ENCODE peak calls at places on chromosomes 1 and 21, in seven cellular contexts. Y is heart left ventricle; O is left lung; A is CD8-positive, alpha-beta T cell; E is astrocyte of the cerebellum; V is pancreas; K is ovary. M is an unnamed sample.

GRCh38 chr1:204104331-204105222 is 31.7 kb downstream of the SOX13 start:
- DNase-seq in Y (peak; percentile 38), O (no peak), A (no peak), E (no peak), V (no peak), K (no peak), M (no peak)

GRCh38 chr1:185825556-185825955 is 91.4 kb downstream of the HMCN1 start:
- DNase-seq in Y (no peak), O (no peak), A (no peak), E (peak; percentile 76), V (no peak), K (no peak), M (peak; percentile 29)

GRCh38 chr21:29360799-29361765 is 62.4 kb downstream of the BACH1 start:
- DNase-seq in Y (no peak), O (no peak), A (no peak), E (no peak), V (no peak), K (no peak), M (no peak)

GRCh38 chr1:174572771-174573170 is 125.0 kb downstream of the GPR52 start:
- DNase-seq in Y (no peak), O (no peak), A (no peak), E (no peak), V (no peak), K (no peak), M (peak; percentile 68)

GRCh38 chr1:247332215-247332900 is 691 bp upstream of the ZNF496 start:
- DNase-seq in Y (peak; percentile 62), O (peak; percentile 90), A (peak; percentile 56), E (no peak), V (peak; percentile 62), K (peak; percentile 78), M (peak; percentile 44)

GRCh38 chr21:35048183-35048601 is 910 bp downstream of the RUNX1 start:
- DNase-seq in Y (no peak), O (peak; percentile 84), A (peak; percentile 34), E (no peak), V (no peak), K (no peak), M (no peak)

GRCh38 chr21:22927469-22927868 is 1929.3 kb downstream of the NCAM2 start:
- DNase-seq in Y (no peak), O (no peak), A (no peak), E (no peak), V (no peak), K (no peak), M (no peak)

GRCh38 chr1:170805957-170806662 is 129.2 kb upstream of the MROH9 start:
- DNase-seq in Y (no peak), O (no peak), A (no peak), E (no peak), V (peak; percentile 16), K (no peak), M (no peak)

GRCh38 chr1:216750031-216750627 is 26.9 kb upstream of the ESRRG start:
- DNase-seq in Y (peak; percentile 15), O (no peak), A (no peak), E (peak; percentile 55), V (no peak), K (no peak), M (peak; percentile 51)

GRCh38 chr1:24643362-24644346 is 552 bp downstream of the SRRM1 start:
- DNase-seq in Y (no peak), O (peak; percentile 92), A (no peak), E (no peak), V (no peak), K (no peak), M (no peak)

GRCh38 chr1:9776685-9777084 is 47.1 kb downstream of the CLSTN1 start:
- DNase-seq in Y (no peak), O (no peak), A (no peak), E (no peak), V (no peak), K (no peak), M (no peak)

GRCh38 chr21:33588485-33589335 is at the start of gene DONSON:
- DNase-seq in Y (peak; percentile 90), O (peak; percentile 98), A (peak; percentile 87), E (peak; percentile 38), V (peak; percentile 93), K (peak; percentile 92), M (peak; percentile 72)

GRCh38 chr1:153734380-153735089 is 6.7 kb downstream of the INTS3 start:
- DNase-seq in Y (no peak), O (no peak), A (no peak), E (no peak), V (no peak), K (no peak), M (no peak)

GRCh38 chr1:79290927-79291474 is 284.5 kb upstream of the ADGRL4 start:
- DNase-seq in Y (no peak), O (no peak), A (no peak), E (no peak), V (no peak), K (no peak), M (no peak)

GRCh38 chr1:14549897-14550635 is 48.4 kb upstream of the KAZN start:
- DNase-seq in Y (no peak), O (no peak), A (no peak), E (no peak), V (no peak), K (no peak), M (no peak)

GRCh38 chr1:42142894-42143675 is 10.1 kb upstream of the GUCA2B start:
- DNase-seq in Y (no peak), O (no peak), A (no peak), E (no peak), V (no peak), K (no peak), M (peak; percentile 6)

GRCh38 chr1:174337000-174337681 is 110.6 kb upstream of the GPR52 start:
- DNase-seq in Y (no peak), O (no peak), A (no peak), E (no peak), V (no peak), K (no peak), M (no peak)

GRCh38 chr1:7460807-7461206 is 310.3 kb upstream of the VAMP3 start:
- DNase-seq in Y (no peak), O (peak; percentile 46), A (no peak), E (no peak), V (no peak), K (no peak), M (no peak)

GRCh38 chr1:216596298-216596947 is 126.8 kb downstream of the ESRRG start:
- DNase-seq in Y (no peak), O (no peak), A (no peak), E (no peak), V (no peak), K (no peak), M (peak; percentile 1)

GRCh38 chr21:29342394-29342957 is 43.8 kb downstream of the BACH1 start:
- DNase-seq in Y (peak; percentile 63), O (no peak), A (no peak), E (peak; percentile 91), V (peak; percentile 33), K (no peak), M (peak; percentile 100)

GRCh38 chr1:26696191-26696644 is 403 bp downstream of the ARID1A start:
- DNase-seq in Y (no peak), O (peak; percentile 88), A (no peak), E (no peak), V (peak; percentile 68), K (peak; percentile 68), M (no peak)

GRCh38 chr1:78038071-78038470 is 7.7 kb upstream of the GIPC2 start:
- DNase-seq in Y (no peak), O (no peak), A (no peak), E (peak; percentile 8), V (no peak), K (no peak), M (peak; percentile 65)

DNA sequence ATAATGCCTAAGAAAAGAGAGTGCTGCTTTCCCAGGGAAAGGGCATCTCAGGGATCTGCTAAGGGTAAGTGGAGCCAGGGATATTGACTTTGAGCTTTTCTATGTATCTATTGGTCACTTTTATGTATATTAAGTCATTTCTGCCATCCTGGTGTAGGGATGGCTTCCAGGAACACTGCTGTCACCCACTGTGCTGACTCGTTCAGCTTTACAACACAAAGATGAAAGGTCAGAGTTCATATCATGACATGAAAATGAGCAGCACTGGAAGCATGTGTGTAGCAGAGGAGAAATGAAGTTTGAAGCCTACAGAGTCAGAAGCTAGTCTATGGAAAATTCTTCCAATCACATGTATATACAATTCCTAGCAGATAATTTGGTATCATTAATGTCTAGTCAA is 37.1 kb upstream of the RGS8 start:
- DNase-seq in Y (no peak), O (no peak), A (no peak), E (no peak), V (no peak), K (no peak), M (no peak)
- TF ChIP-seq CTCF in Y (no peak), O (no peak), A (no peak), E (no peak), V (no peak), K (no peak), M (no peak)

GRCh38 chr1:112536561-112536960 is 27.8 kb downstream of the WNT2B start:
- DNase-seq in Y (no peak), O (no peak), A (no peak), E (peak; percentile 81), V (no peak), K (no peak), M (peak; percentile 57)
- H3K4me3 ChIP-seq in Y (no peak overlapping the region), O (no peak overlapping the region), A (no peak overlapping the region), E (no peak overlapping the region), V (no peak overlapping the region), K (no peak overlapping the region), M (no peak overlapping the region)

DNA sequence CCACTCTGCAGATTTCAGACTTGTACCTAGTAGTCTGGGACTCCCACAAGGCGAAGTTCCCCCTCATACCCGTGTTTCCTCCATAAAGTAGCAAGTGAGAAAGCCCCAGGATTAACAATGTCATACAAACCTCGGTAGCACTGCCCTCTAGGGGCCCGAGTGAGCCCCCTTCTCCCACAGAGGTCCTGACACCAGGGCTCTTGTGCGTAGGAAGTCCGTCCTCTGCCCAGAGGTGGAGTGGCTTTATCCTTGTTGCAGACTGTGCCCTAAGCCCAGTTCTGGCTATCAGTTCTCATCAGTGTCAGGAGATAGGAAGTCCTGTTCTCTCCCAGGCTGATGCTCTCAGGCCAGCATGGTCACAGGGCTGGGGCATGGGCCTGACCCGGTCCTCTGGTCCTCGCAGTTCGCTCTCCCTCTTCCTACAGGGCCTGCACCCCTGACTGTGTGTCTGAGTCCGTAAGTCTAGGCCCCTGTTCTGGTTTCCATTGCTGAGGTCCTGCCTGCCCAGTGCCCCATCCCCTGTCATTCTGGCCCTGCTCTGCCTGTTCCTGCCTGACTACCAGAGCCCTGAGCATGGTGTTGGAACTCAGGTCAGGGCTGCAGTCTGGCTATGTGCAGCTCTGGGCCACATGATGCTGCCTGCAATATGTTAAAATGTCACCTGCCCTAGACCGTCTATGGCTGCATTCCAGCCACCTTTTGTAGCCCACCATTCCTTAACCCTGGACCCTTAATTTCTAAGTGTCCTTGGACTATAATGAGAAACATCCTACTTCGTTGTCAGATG is 285.6 kb downstream of the ASTN1 start:
- DNase-seq in Y (no peak), O (no peak), A (no peak), E (no peak), V (no peak), K (no peak), M (no peak)
- TF ChIP-seq CTCF in Y (peak; percentile 28), O (no peak), A (no peak), E (no peak), V (no peak), K (no peak), M (no peak)

DNA sequence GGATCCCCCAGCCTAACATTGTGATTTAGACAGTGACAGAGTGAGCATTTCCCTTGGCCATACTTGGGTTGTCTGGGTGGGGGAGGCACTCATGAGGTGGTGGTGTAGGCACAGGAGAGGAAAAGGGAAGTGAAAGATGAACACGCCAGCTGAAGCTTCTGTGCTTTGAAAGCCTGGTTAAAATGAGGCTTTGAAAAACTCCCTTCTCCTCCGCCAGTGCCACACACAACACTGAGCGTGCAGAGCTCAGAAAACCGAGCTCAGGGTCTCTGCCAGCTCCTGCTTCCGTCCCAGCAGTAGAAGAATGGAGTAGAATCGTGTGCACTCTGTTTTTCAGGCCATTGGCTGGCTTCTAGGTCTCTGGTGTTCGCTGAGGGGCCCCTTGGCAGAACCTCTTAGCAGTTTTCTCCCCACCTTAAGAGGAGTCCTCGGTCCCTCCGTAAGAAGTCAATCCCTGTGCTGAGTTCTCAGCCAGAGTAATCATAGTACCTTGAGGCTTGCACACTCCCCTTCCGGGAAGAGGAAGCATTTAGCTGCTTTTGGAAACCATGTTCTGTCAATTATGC is 12.9 kb downstream of the PLEKHM2 start:
- DNase-seq in Y (no peak), O (no peak), A (peak; percentile 27), E (no peak), V (no peak), K (no peak), M (no peak)
- H3K4me3 ChIP-seq in Y (no peak overlapping the region), O (no peak overlapping the region), A (peak overlapping the region; percentile 44), E (no peak overlapping the region), V (no peak overlapping the region), K (no peak overlapping the region), M (no peak overlapping the region)